ENCODE peak calls at places on chromosomes 7 and 10, in four cellular contexts. M, I, N and Y are unnamed samples.

GRCh38 chr7:46784746-46785145 is 797.2 kb downstream of the TNS3 start:
- DNase-seq in M (peak), I (peak), N (no peak), Y (no peak)

GRCh38 chr7:23242321-23242720 is 4.3 kb upstream of the GPNMB start:
- DNase-seq in M (no peak), I (no peak), N (no peak), Y (no peak)

GRCh38 chr7:67764312-67764711 is 767.7 kb downstream of the TYW1 start:
- DNase-seq in M (no peak), I (no peak), N (no peak), Y (no peak)

GRCh38 chr7:54802841-54803240 is 43.8 kb upstream of the SEC61G start:
- DNase-seq in M (no peak), I (no peak), N (no peak), Y (no peak)

GRCh38 chr7:16347461-16348192 is 73.7 kb downstream of the CRPPA start:
- DNase-seq in M (no peak), I (no peak), N (no peak), Y (no peak)

GRCh38 chr7:98073047-98073446 is 33.6 kb upstream of the LMTK2 start:
- DNase-seq in M (no peak), I (no peak), N (no peak), Y (no peak)

GRCh38 chr10:70335246-70335613 is 47.2 kb downstream of the LRRC20 start:
- DNase-seq in M (no peak), I (no peak), N (no peak), Y (no peak)

GRCh38 chr10:119113805-119114732 is 10.2 kb downstream of the DENND10 start:
- DNase-seq in M (peak), I (peak), N (no peak), Y (peak)

GRCh38 chr7:51649-52048 is 140.7 kb upstream of the FAM20C start:
- DNase-seq in M (no peak), I (no peak), N (no peak), Y (no peak)

GRCh38 chr10:31101123-31101522 is 69.5 kb upstream of the ZNF438 start:
- DNase-seq in M (peak), I (peak), N (peak), Y (peak)

GRCh38 chr7:113730309-113730955 is 188.4 kb downstream of the PPP1R3A start:
- DNase-seq in M (peak), I (peak), N (no peak), Y (peak)

GRCh38 chr10:86400705-86401587 is 34.4 kb upstream of the GRID1 start:
- DNase-seq in M (no peak), I (peak), N (peak), Y (no peak)

GRCh38 chr10:11157292-11158052 is 139.8 kb downstream of the CELF2 start:
- DNase-seq in M (no peak), I (no peak), N (no peak), Y (no peak)

GRCh38 chr10:28965937-28966336 is 288.6 kb downstream of the BAMBI start:
- DNase-seq in M (no peak), I (no peak), N (no peak), Y (no peak)

GRCh38 chr10:48613015-48613414 is 8.1 kb upstream of the ARHGAP22 start:
- DNase-seq in M (no peak), I (no peak), N (no peak), Y (no peak)